ENCODE peak calls at places on chromosomes 5 and 9, in five cellular contexts. X, L, H, R and D are unnamed samples.

GRCh38 chr5:167816354-167816753 is 475.1 kb upstream of the WWC1 start:
- DNase-seq in X (no peak), L (no peak), H (no peak), R (no peak), D (no peak)

GRCh38 chr5:37834542-37835399 is 5.1 kb downstream of the GDNF start:
- DNase-seq in X (no peak), L (peak), H (no peak), R (peak), D (no peak)

GRCh38 chr9:132234501-132235045 is 72.7 kb downstream of the NTNG2 start:
- DNase-seq in X (no peak), L (no peak), H (no peak), R (no peak), D (no peak)

GRCh38 chr9:5052858-5053257 is 67.8 kb downstream of the JAK2 start:
- DNase-seq in X (no peak), L (no peak), H (no peak), R (no peak), D (no peak)

GRCh38 chr5:151589878-151590570 is 1.1 kb downstream of the FAT2 start:
- DNase-seq in X (no peak), L (no peak), H (no peak), R (no peak), D (no peak)

GRCh38 chr5:38613992-38614836 is 57.8 kb upstream of the LIFR start:
- DNase-seq in X (no peak), L (no peak), H (no peak), R (no peak), D (no peak)

GRCh38 chr9:36194326-36195000 is 3.7 kb downstream of the CLTA start:
- DNase-seq in X (no peak), L (no peak), H (no peak), R (no peak), D (no peak)

GRCh38 chr9:37753489-37754190 is at the start of gene TRMT10B:
- DNase-seq in X (peak), L (peak), H (peak), R (peak), D (peak)

GRCh38 chr9:106953166-106953565 is 90.2 kb downstream of the ZNF462 start:
- DNase-seq in X (no peak), L (no peak), H (no peak), R (no peak), D (no peak)

GRCh38 chr5:143311955-143312354 is 91.5 kb downstream of the NR3C1 start:
- DNase-seq in X (no peak), L (no peak), H (peak), R (no peak), D (no peak)

GRCh38 chr5:160250826-160251225 is 21.5 kb downstream of the FABP6 start:
- DNase-seq in X (no peak), L (no peak), H (no peak), R (no peak), D (no peak)

GRCh38 chr5:175788155-175788787 is 83.1 kb upstream of the CPLX2 start:
- DNase-seq in X (no peak), L (no peak), H (no peak), R (no peak), D (no peak)

GRCh38 chr9:35658144-35658893 is at the start of gene CCDC107:
- DNase-seq in X (peak), L (peak), H (peak), R (peak), D (peak)

GRCh38 chr5:176664886-176665285 is 17.6 kb downstream of the TSPAN17 start:
- DNase-seq in X (no peak), L (no peak), H (no peak), R (no peak), D (no peak)

GRCh38 chr9:18452276-18452675 is 21.7 kb upstream of the ADAMTSL1 start:
- DNase-seq in X (no peak), L (no peak), H (no peak), R (no peak), D (no peak)

GRCh38 chr9:81979196-81979595 is 9.4 kb upstream of the SPATA31D1 start:
- DNase-seq in X (peak), L (no peak), H (no peak), R (no peak), D (no peak)

GRCh38 chr5:139702548-139702947 is 54.4 kb downstream of the CXXC5 start:
- DNase-seq in X (no peak), L (no peak), H (no peak), R (no peak), D (no peak)

GRCh38 chr9:83304686-83305085 is 233.5 kb downstream of the FRMD3 start:
- DNase-seq in X (no peak), L (no peak), H (peak), R (no peak), D (no peak)

GRCh38 chr5:21199087-21199486 is 1211.1 kb upstream of the CDH18 start:
- DNase-seq in X (no peak), L (no peak), H (no peak), R (no peak), D (no peak)

GRCh38 chr5:59428391-59428790 is 465.1 kb downstream of the PDE4D start:
- DNase-seq in X (no peak), L (no peak), H (no peak), R (no peak), D (no peak)

GRCh38 chr5:174087783-174088182 is 42.3 kb downstream of the NSG2 start:
- DNase-seq in X (no peak), L (no peak), H (no peak), R (no peak), D (no peak)

GRCh38 chr5:103569313-103570060 is 6.9 kb upstream of the NUDT12 start:
- DNase-seq in X (no peak), L (no peak), H (no peak), R (no peak), D (no peak)

GRCh38 chr5:112563169-112563826 is 144.2 kb upstream of the EPB41L4A start:
- DNase-seq in X (no peak), L (no peak), H (no peak), R (no peak), D (no peak)

GRCh38 chr5:55188656-55189380 is 15.8 kb upstream of the CDC20B start:
- DNase-seq in X (no peak), L (no peak), H (no peak), R (no peak), D (no peak)

GRCh38 chr9:89247431-89248370 is 63.3 kb upstream of the CKS2 start:
- DNase-seq in X (no peak), L (no peak), H (no peak), R (no peak), D (no peak)

GRCh38 chr5:15983392-15983791 is 196.2 kb downstream of the MARCHF11 start:
- DNase-seq in X (no peak), L (no peak), H (no peak), R (no peak), D (no peak)

GRCh38 chr5:157566902-157567489 is 8.6 kb downstream of the ADAM19 start:
- DNase-seq in X (peak), L (no peak), H (no peak), R (no peak), D (no peak)